ENCODE peak calls at places on chromosomes 12 and 14, in ten cellular contexts. X is WTC11; W is psoas muscle; F is endothelial cell; R is type B pancreatic cell; B is progenitor cell of endocrine pancreas; V is tibial nerve; J is fibroblast of pulmonary artery; N is CD8-positive, alpha-beta T cell; T is cardiac muscle cell. A is an unnamed sample.

GRCh38 chr12:727321-727720 is 25.1 kb upstream of the WNK1 start:
- DNase-seq in F (no peak), B (no peak), N (no peak), X (no peak), R (no peak), W (no peak), T (no peak), J (no peak), V (no peak), A (no peak)

GRCh38 chr12:116196752-116197718 is 80.5 kb downstream of the MED13L start:
- DNase-seq in V (no peak), B (no peak), X (no peak), W (no peak), R (no peak), J (peak; percentile 48), T (peak; percentile 80), N (no peak), F (no peak), A (no peak)

GRCh38 chr14:68365228-68365627 is 427.6 kb downstream of the ZFP36L1 start:
- DNase-seq in R (no peak), V (no peak), B (no peak), X (no peak), W (no peak), F (no peak), N (no peak), T (no peak), J (peak; percentile 51), A (no peak)

GRCh38 chr12:98635657-98636323 is 8.8 kb downstream of the IKBIP start:
- DNase-seq in R (no peak), V (no peak), N (no peak), F (no peak), T (peak; percentile 11), B (no peak), W (no peak), X (no peak), J (peak; percentile 73), A (no peak)

GRCh38 chr12:52871291-52871961 is 22.6 kb upstream of the KRT78 start:
- DNase-seq in X (no peak), W (no peak), T (no peak), J (peak; percentile 66), N (no peak), B (no peak), V (peak; percentile 46), F (no peak), R (no peak), A (no peak)

GRCh38 chr12:93767524-93767863 is 90.3 kb downstream of the CRADD start:
- DNase-seq in B (no peak), F (no peak), J (no peak), T (no peak), X (no peak), W (no peak), R (no peak), V (no peak), N (no peak), A (no peak)

GRCh38 chr12:113002676-113003075 is 24.4 kb downstream of the OAS2 start:
- DNase-seq in J (no peak), W (no peak), F (no peak), B (no peak), N (no peak), V (no peak), T (no peak), R (no peak), X (no peak), A (no peak)

GRCh38 chr12:64193931-64194330 is 28.2 kb downstream of the KICS2 start:
- DNase-seq in V (no peak), F (no peak), X (no peak), T (no peak), N (no peak), W (no peak), J (no peak), B (no peak), R (no peak), A (no peak)

GRCh38 chr12:12704593-12705230 is 8.7 kb upstream of the GPR19 start:
- DNase-seq in V (no peak), N (peak; percentile 24), T (peak; percentile 90), B (no peak), F (peak; percentile 38), W (no peak), R (no peak), J (peak; percentile 96), X (peak; percentile 38), A (no peak)

GRCh38 chr14:49189381-49189780 is 396.8 kb downstream of the RPS29 start:
- DNase-seq in J (no peak), T (no peak), N (no peak), V (no peak), F (no peak), B (no peak), X (no peak), W (no peak), R (no peak), A (no peak)

GRCh38 chr12:2358986-2359658 is 306.3 kb downstream of the CACNA1C start:
- DNase-seq in X (no peak), B (no peak), N (no peak), F (no peak), V (no peak), W (no peak), T (no peak), R (no peak), J (no peak), A (no peak)

GRCh38 chr14:31439554-31439953 is 17.8 kb downstream of the DTD2 start:
- DNase-seq in N (no peak), J (no peak), T (no peak), X (no peak), R (no peak), F (no peak), W (no peak), B (no peak), V (no peak), A (no peak)

GRCh38 chr14:63727231-63727735 is 582 bp downstream of the SGPP1 start:
- DNase-seq in T (peak; percentile 69), R (peak; percentile 76), F (peak; percentile 57), X (no peak), N (peak; percentile 14), V (peak; percentile 17), J (peak; percentile 48), W (peak; percentile 52), B (peak; percentile 38), A (no peak)

GRCh38 chr14:77026930-77027537 is 1.5 kb downstream of the IRF2BPL start:
- DNase-seq in N (peak; percentile 65), X (peak; percentile 45), W (peak; percentile 64), B (peak; percentile 32), J (peak; percentile 58), F (peak; percentile 51), T (peak; percentile 63), R (no peak), V (no peak), A (no peak)

DNA sequence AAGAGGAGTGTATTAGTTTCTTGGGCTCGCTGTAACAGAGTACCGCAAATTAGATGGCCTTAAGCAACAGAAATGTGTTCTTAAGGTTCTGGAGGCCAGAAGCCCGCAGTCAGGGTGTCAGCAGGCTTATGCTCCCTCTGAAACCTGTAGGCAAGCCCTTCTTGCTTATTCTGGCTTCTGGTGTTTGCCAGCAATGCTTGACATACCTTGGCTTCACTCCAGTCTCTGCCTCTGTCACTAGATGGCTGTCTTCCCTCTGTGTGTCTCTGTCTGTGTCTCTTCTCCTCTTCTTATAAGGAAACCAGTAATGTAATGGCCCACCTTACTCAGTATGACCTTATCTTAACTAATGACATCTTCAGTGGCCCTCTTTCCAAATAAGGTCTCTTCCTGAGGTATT is 85.1 kb downstream of the DERA start:
- DNase-seq in T (peak; percentile 37), R (no peak), V (no peak), N (no peak), F (no peak), X (no peak), J (peak; percentile 60), B (no peak), W (no peak), A (no peak)
- TF ChIP-seq CTCF in T (no peak), R (no peak), V (no peak), N (no peak), F (no peak), X (no peak), J (peak; percentile 11), B (no peak), W (no peak), A (no peak)

DNA sequence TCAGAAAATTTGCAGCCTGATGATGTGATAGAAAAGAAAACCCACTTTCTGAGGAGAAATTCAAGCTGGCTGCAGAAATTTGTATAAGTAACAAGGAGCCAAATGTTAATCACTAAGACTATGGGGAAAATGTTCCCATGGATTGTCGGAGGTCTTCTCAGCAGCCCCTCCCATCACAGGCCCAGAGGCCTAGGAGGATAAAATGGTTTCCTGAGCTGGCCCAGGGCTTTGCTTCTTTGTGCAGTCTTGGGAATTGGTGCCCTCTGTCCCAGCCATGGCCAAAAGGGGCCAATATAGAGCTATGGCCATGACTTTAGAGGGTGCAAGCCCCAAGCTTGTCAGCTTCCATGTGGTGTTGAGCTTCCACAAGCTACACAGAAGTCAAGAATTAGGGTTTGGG is 335.9 kb downstream of the ATP23 start:
- DNase-seq in R (no peak), V (no peak), J (no peak), N (no peak), B (no peak), F (no peak), X (no peak), T (no peak), W (no peak), A (no peak)
- TF ChIP-seq CTCF in R (no peak), V (no peak), J (no peak), N (no peak), B (no peak), F (no peak), X (no peak), T (no peak), W (no peak), A (no peak)

GRCh38 chr12:90945070-90945649 is 9.8 kb downstream of the CCER1 start:
- DNase-seq in X (no peak), N (no peak), J (peak; percentile 59), R (no peak), W (no peak), B (no peak), V (no peak), F (no peak), T (peak; percentile 48), A (no peak)
- TF ChIP-seq CTCF in X (no peak), N (peak; percentile 70), J (peak; percentile 55), R (peak; percentile 79), W (peak; percentile 47), B (peak; percentile 65), V (no peak), F (peak; percentile 69), T (peak; percentile 59), A (peak; percentile 60)

GRCh38 chr12:108595711-108596647 is 1.9 kb downstream of the TMEM119 start:
- DNase-seq in W (no peak), R (no peak), N (no peak), V (no peak), B (no peak), X (no peak), F (no peak), T (no peak), J (no peak), A (no peak)
- TF ChIP-seq CTCF in W (no peak), R (no peak), N (no peak), V (no peak), B (no peak), X (no peak), F (no peak), T (no peak), J (no peak), A (no peak)

A was measured in mesothelial cell of epicardium.